ENCODE peak calls at places on chromosome 4, in seven cellular contexts. One of them, this sample, is unnamed. For H3K4me1, the result is how much of the 10 kb centered on the place peaks cover.

GRCh38 chr4:187175197-187175596 is 451.5 kb upstream of the FAT1 start:
- DNase-seq in heart right ventricle: no peak
- DNase-seq in tibial artery: no peak
- DNase-seq in lower lobe of right lung: no peak
- DNase-seq in kidney: no peak
- DNase-seq in astrocyte: no peak
- DNase-seq in SK-N-SH: no peak
- DNase-seq in this sample: no peak

GRCh38 chr4:2274320-2275043 is 12.6 kb upstream of the MXD4 start:
- DNase-seq in heart right ventricle: peak
- DNase-seq in tibial artery: no peak
- DNase-seq in lower lobe of right lung: peak
- DNase-seq in kidney: peak
- DNase-seq in astrocyte: no peak
- DNase-seq in SK-N-SH: peak
- DNase-seq in this sample: no peak

GRCh38 chr4:126533176-126533575 is 1099.6 kb upstream of the INTU start:
- DNase-seq in heart right ventricle: no peak
- DNase-seq in tibial artery: no peak
- DNase-seq in lower lobe of right lung: no peak
- DNase-seq in kidney: no peak
- DNase-seq in astrocyte: peak
- DNase-seq in SK-N-SH: no peak
- DNase-seq in this sample: no peak

GRCh38 chr4:119197772-119198212 is 14.7 kb upstream of the USP53 start:
- DNase-seq in heart right ventricle: no peak
- DNase-seq in tibial artery: no peak
- DNase-seq in lower lobe of right lung: no peak
- DNase-seq in kidney: no peak
- DNase-seq in astrocyte: no peak
- DNase-seq in SK-N-SH: no peak
- DNase-seq in this sample: no peak

GRCh38 chr4:186486172-186486571 is 69.2 kb downstream of the MTNR1A start:
- DNase-seq in heart right ventricle: no peak
- DNase-seq in tibial artery: no peak
- DNase-seq in lower lobe of right lung: no peak
- DNase-seq in kidney: no peak
- DNase-seq in astrocyte: peak
- DNase-seq in SK-N-SH: peak
- DNase-seq in this sample: no peak

GRCh38 chr4:162510115-162510514 is 346.3 kb upstream of the FSTL5 start:
- DNase-seq in heart right ventricle: no peak
- DNase-seq in tibial artery: no peak
- DNase-seq in lower lobe of right lung: no peak
- DNase-seq in kidney: no peak
- DNase-seq in astrocyte: no peak
- DNase-seq in SK-N-SH: no peak
- DNase-seq in this sample: no peak

GRCh38 chr4:8388471-8388870 is 52.1 kb downstream of the ACOX3 start:
- DNase-seq in heart right ventricle: no peak
- DNase-seq in tibial artery: no peak
- DNase-seq in lower lobe of right lung: no peak
- DNase-seq in kidney: no peak
- DNase-seq in astrocyte: no peak
- DNase-seq in SK-N-SH: no peak
- DNase-seq in this sample: no peak

GRCh38 chr4:40327340-40327739 is 7.8 kb upstream of the CHRNA9 start:
- DNase-seq in heart right ventricle: no peak
- DNase-seq in tibial artery: no peak
- DNase-seq in lower lobe of right lung: no peak
- DNase-seq in kidney: no peak
- DNase-seq in astrocyte: no peak
- DNase-seq in SK-N-SH: no peak
- DNase-seq in this sample: no peak

GRCh38 chr4:77617203-77617602 is 11.6 kb downstream of the CXCL13 start:
- DNase-seq in heart right ventricle: no peak
- DNase-seq in tibial artery: no peak
- DNase-seq in lower lobe of right lung: no peak
- DNase-seq in kidney: no peak
- DNase-seq in astrocyte: peak
- DNase-seq in SK-N-SH: no peak
- DNase-seq in this sample: no peak

GRCh38 chr4:1571165-1571908 is 112.8 kb downstream of the FAM53A start:
- DNase-seq in heart right ventricle: peak
- DNase-seq in tibial artery: no peak
- DNase-seq in lower lobe of right lung: peak
- DNase-seq in kidney: peak
- DNase-seq in astrocyte: no peak
- DNase-seq in SK-N-SH: no peak
- DNase-seq in this sample: no peak

GRCh38 chr4:17544205-17544604 is 29.2 kb downstream of the CLRN2 start:
- DNase-seq in heart right ventricle: no peak
- DNase-seq in tibial artery: no peak
- DNase-seq in lower lobe of right lung: no peak
- DNase-seq in kidney: no peak
- DNase-seq in astrocyte: no peak
- DNase-seq in SK-N-SH: no peak
- DNase-seq in this sample: no peak

GRCh38 chr4:106316773-106317409 is 541 bp downstream of the AIMP1 start:
- DNase-seq in heart right ventricle: no peak
- DNase-seq in tibial artery: no peak
- DNase-seq in lower lobe of right lung: no peak
- DNase-seq in kidney: no peak
- DNase-seq in astrocyte: no peak
- DNase-seq in SK-N-SH: peak
- DNase-seq in this sample: peak

GRCh38 chr4:174451897-174452296 is 70.4 kb downstream of the HPGD start:
- DNase-seq in heart right ventricle: no peak
- DNase-seq in tibial artery: no peak
- DNase-seq in lower lobe of right lung: no peak
- DNase-seq in kidney: no peak
- DNase-seq in astrocyte: no peak
- DNase-seq in SK-N-SH: no peak
- DNase-seq in this sample: no peak

GRCh38 chr4:113179091-113179490 is 129.6 kb downstream of the ANK2 start:
- DNase-seq in heart right ventricle: no peak
- DNase-seq in tibial artery: no peak
- DNase-seq in lower lobe of right lung: no peak
- DNase-seq in kidney: no peak
- DNase-seq in astrocyte: no peak
- DNase-seq in SK-N-SH: no peak
- DNase-seq in this sample: no peak

GRCh38 chr4:77358315-77358928 is 201.4 kb downstream of the CCNG2 start:
- DNase-seq in heart right ventricle: no peak
- DNase-seq in tibial artery: no peak
- DNase-seq in lower lobe of right lung: no peak
- DNase-seq in kidney: no peak
- DNase-seq in astrocyte: no peak
- DNase-seq in SK-N-SH: peak
- DNase-seq in this sample: peak

GRCh38 chr4:109472343-109472761 is 38.7 kb downstream of the SEC24B start:
- DNase-seq in heart right ventricle: no peak
- DNase-seq in tibial artery: no peak
- DNase-seq in lower lobe of right lung: no peak
- DNase-seq in kidney: no peak
- DNase-seq in astrocyte: peak
- DNase-seq in SK-N-SH: no peak
- DNase-seq in this sample: no peak

GRCh38 chr4:76823516-76823915 is 74.4 kb downstream of the SOWAHB start:
- DNase-seq in heart right ventricle: no peak
- DNase-seq in tibial artery: no peak
- DNase-seq in lower lobe of right lung: no peak
- DNase-seq in kidney: no peak
- DNase-seq in astrocyte: peak
- DNase-seq in SK-N-SH: no peak
- DNase-seq in this sample: no peak

DNA sequence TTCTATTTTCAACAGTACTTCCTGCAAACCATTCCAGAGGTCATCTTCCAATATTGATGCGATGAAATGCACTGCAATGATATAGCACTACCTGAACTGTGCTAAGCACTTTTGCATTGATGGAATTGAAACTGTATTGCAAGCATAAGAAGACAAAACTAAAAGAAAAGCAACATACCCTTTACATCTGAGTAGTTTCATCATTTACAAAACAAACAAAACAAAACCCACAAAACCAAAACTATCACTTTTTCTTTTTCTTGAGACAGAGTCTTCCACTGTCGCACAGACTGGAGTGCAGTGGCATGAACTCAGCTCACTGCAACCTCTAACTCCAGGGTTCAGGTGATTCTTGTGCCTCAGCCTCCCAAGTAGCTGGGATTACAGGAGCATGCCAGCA is 120.1 kb upstream of the NAP1L5 start:
- DNase-seq in heart right ventricle: no peak
- DNase-seq in tibial artery: no peak
- DNase-seq in lower lobe of right lung: no peak
- DNase-seq in kidney: no peak
- DNase-seq in astrocyte: no peak
- DNase-seq in SK-N-SH: no peak
- DNase-seq in this sample: no peak
- H3K4me1 ChIP-seq in heart right ventricle: under half
- H3K4me1 ChIP-seq in tibial artery: under half
- H3K4me1 ChIP-seq in lower lobe of right lung: half or more
- H3K4me1 ChIP-seq in kidney: under half
- H3K4me1 ChIP-seq in astrocyte: under half
- H3K4me1 ChIP-seq in SK-N-SH: under half
- H3K4me1 ChIP-seq in this sample: under half

GRCh38 chr4:129223955-129224354 is 128.0 kb downstream of the C4orf33 start:
- DNase-seq in heart right ventricle: no peak
- DNase-seq in tibial artery: no peak
- DNase-seq in lower lobe of right lung: no peak
- DNase-seq in kidney: no peak
- DNase-seq in astrocyte: no peak
- DNase-seq in SK-N-SH: peak
- DNase-seq in this sample: no peak

GRCh38 chr4:129218897-129219296 is 122.9 kb downstream of the C4orf33 start:
- DNase-seq in heart right ventricle: no peak
- DNase-seq in tibial artery: no peak
- DNase-seq in lower lobe of right lung: no peak
- DNase-seq in kidney: no peak
- DNase-seq in astrocyte: peak
- DNase-seq in SK-N-SH: no peak
- DNase-seq in this sample: no peak

GRCh38 chr4:129220254-129220653 is 124.3 kb downstream of the C4orf33 start:
- DNase-seq in heart right ventricle: no peak
- DNase-seq in tibial artery: no peak
- DNase-seq in lower lobe of right lung: no peak
- DNase-seq in kidney: no peak
- DNase-seq in astrocyte: no peak
- DNase-seq in SK-N-SH: no peak
- DNase-seq in this sample: no peak

GRCh38 chr4:129213692-129214091 is 117.7 kb downstream of the C4orf33 start:
- DNase-seq in heart right ventricle: no peak
- DNase-seq in tibial artery: no peak
- DNase-seq in lower lobe of right lung: no peak
- DNase-seq in kidney: no peak
- DNase-seq in astrocyte: no peak
- DNase-seq in SK-N-SH: no peak
- DNase-seq in this sample: no peak

GRCh38 chr4:129218355-129218754 is 122.4 kb downstream of the C4orf33 start:
- DNase-seq in heart right ventricle: no peak
- DNase-seq in tibial artery: no peak
- DNase-seq in lower lobe of right lung: no peak
- DNase-seq in kidney: no peak
- DNase-seq in astrocyte: no peak
- DNase-seq in SK-N-SH: no peak
- DNase-seq in this sample: no peak
- TF ChIP-seq CTCF in heart right ventricle: peak
- TF ChIP-seq CTCF in tibial artery: peak
- TF ChIP-seq CTCF in lower lobe of right lung: no peak
- TF ChIP-seq CTCF in kidney: peak
- TF ChIP-seq CTCF in astrocyte: no peak
- TF ChIP-seq CTCF in SK-N-SH: peak
- TF ChIP-seq CTCF in this sample: peak

GRCh38 chr4:99669084-99669483 is 11.5 kb upstream of the C4orf54 start:
- DNase-seq in heart right ventricle: no peak
- DNase-seq in tibial artery: no peak
- DNase-seq in lower lobe of right lung: no peak
- DNase-seq in kidney: no peak
- DNase-seq in astrocyte: peak
- DNase-seq in SK-N-SH: no peak
- DNase-seq in this sample: no peak

GRCh38 chr4:99670409-99671073 is 12.9 kb upstream of the C4orf54 start:
- DNase-seq in heart right ventricle: no peak
- DNase-seq in tibial artery: no peak
- DNase-seq in lower lobe of right lung: no peak
- DNase-seq in kidney: no peak
- DNase-seq in astrocyte: no peak
- DNase-seq in SK-N-SH: no peak
- DNase-seq in this sample: no peak

GRCh38 chr4:99665981-99666380 is 8.4 kb upstream of the C4orf54 start:
- DNase-seq in heart right ventricle: no peak
- DNase-seq in tibial artery: no peak
- DNase-seq in lower lobe of right lung: no peak
- DNase-seq in kidney: no peak
- DNase-seq in astrocyte: no peak
- DNase-seq in SK-N-SH: no peak
- DNase-seq in this sample: no peak

GRCh38 chr4:99664703-99665102 is 7.1 kb upstream of the C4orf54 start:
- DNase-seq in heart right ventricle: no peak
- DNase-seq in tibial artery: no peak
- DNase-seq in lower lobe of right lung: no peak
- DNase-seq in kidney: no peak
- DNase-seq in astrocyte: no peak
- DNase-seq in SK-N-SH: no peak
- DNase-seq in this sample: no peak

DNA sequence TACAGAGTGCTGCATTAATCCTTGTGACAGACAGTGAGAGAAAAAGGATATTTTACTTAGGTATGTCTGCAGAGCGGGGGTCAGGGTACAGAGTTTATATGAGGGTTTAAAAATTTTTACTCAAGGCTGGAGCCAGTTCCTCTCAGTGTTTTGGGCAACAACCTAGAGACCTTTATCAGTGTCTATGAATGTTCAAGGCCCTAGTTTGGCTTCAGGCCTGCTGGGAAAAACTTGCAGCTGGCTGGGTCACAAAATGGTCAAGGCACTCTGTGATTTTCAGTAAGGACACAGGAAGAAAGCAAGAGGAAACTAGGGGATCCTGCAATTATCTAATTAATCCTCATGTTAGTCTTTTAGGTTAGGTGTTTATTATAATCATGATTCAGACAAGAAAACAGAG is 10.8 kb upstream of the C4orf54 start:
- DNase-seq in heart right ventricle: no peak
- DNase-seq in tibial artery: no peak
- DNase-seq in lower lobe of right lung: no peak
- DNase-seq in kidney: no peak
- DNase-seq in astrocyte: no peak
- DNase-seq in SK-N-SH: no peak
- DNase-seq in this sample: no peak
- H3K4me1 ChIP-seq in heart right ventricle: under half
- H3K4me1 ChIP-seq in tibial artery: under half
- H3K4me1 ChIP-seq in lower lobe of right lung: under half
- H3K4me1 ChIP-seq in kidney: under half
- H3K4me1 ChIP-seq in astrocyte: under half
- H3K4me1 ChIP-seq in SK-N-SH: under half
- H3K4me1 ChIP-seq in this sample: under half

GRCh38 chr4:138981930-138982390 is 33.6 kb upstream of the NOCT start:
- DNase-seq in heart right ventricle: no peak
- DNase-seq in tibial artery: no peak
- DNase-seq in lower lobe of right lung: no peak
- DNase-seq in kidney: no peak
- DNase-seq in astrocyte: peak
- DNase-seq in SK-N-SH: no peak
- DNase-seq in this sample: no peak
- TF ChIP-seq CTCF in heart right ventricle: peak
- TF ChIP-seq CTCF in tibial artery: no peak
- TF ChIP-seq CTCF in lower lobe of right lung: peak
- TF ChIP-seq CTCF in kidney: peak
- TF ChIP-seq CTCF in astrocyte: no peak
- TF ChIP-seq CTCF in SK-N-SH: peak
- TF ChIP-seq CTCF in this sample: no peak

This sample was measured in OCI-LY7.